ENCODE peak calls at places on chromosome 20, in six cellular contexts. M, X, D, G, R and T are unnamed samples.
A peak's percentile ranks its signal among the peaks of the same experiment; 100 is the strongest.

GRCh38 chr20:36768768-36769430 is 4.7 kb downstream of the DSN1 start:
- DNase-seq in X (no peak), G (no peak), D (no peak), R (no peak), M (no peak), T (no peak)

GRCh38 chr20:10671850-10672578 is 1.8 kb downstream of the JAG1 start:
- DNase-seq in D (peak; percentile 50), R (no peak), X (peak; percentile 56), G (peak; percentile 62), M (peak; percentile 61), T (peak; percentile 77)

GRCh38 chr20:51894201-51894600 is 91.9 kb upstream of the SALL4 start:
- DNase-seq in D (no peak), X (no peak), G (no peak), R (no peak), M (no peak), T (no peak)

GRCh38 chr20:38212806-38213606 is 47.5 kb downstream of the KIAA1755 start:
- DNase-seq in G (no peak), M (no peak), R (no peak), X (no peak), D (no peak), T (no peak)

GRCh38 chr20:57654363-57654997 is 34.3 kb upstream of the ZBP1 start:
- DNase-seq in R (no peak), M (peak; percentile 84), D (peak; percentile 79), X (peak; percentile 76), G (peak; percentile 60), T (peak; percentile 57)

GRCh38 chr20:34581341-34582189 is 23.0 kb downstream of the MAP1LC3A start:
- DNase-seq in M (no peak), D (peak; percentile 35), G (no peak), X (no peak), R (no peak), T (no peak)

GRCh38 chr20:37384683-37385174 is 38.8 kb downstream of the SRC start:
- DNase-seq in M (peak; percentile 94), X (peak; percentile 68), D (peak; percentile 82), G (peak; percentile 59), R (no peak), T (peak; percentile 61)

GRCh38 chr20:37935435-37935834 is 32.5 kb downstream of the VSTM2L start:
- DNase-seq in R (no peak), X (no peak), M (no peak), D (no peak), G (no peak), T (no peak)

GRCh38 chr20:24755411-24755922 is 193.6 kb upstream of the CST7 start:
- DNase-seq in M (no peak), G (no peak), X (peak; percentile 8), R (no peak), D (peak; percentile 40), T (no peak)

GRCh38 chr20:402898-403581 is 5.1 kb upstream of the RBCK1 start:
- DNase-seq in X (no peak), R (no peak), G (no peak), D (no peak), M (no peak), T (no peak)

GRCh38 chr20:6765469-6766058 is 1.9 kb upstream of the BMP2 start:
- DNase-seq in R (no peak), M (no peak), X (no peak), D (peak; percentile 46), G (peak; percentile 20), T (no peak)

GRCh38 chr20:51760905-51761544 is 7.2 kb downstream of the ATP9A start:
- DNase-seq in D (peak; percentile 23), M (no peak), G (no peak), R (no peak), X (peak; percentile 51), T (no peak)

GRCh38 chr20:43265449-43265848 is 75.7 kb upstream of the PTPRT start:
- DNase-seq in X (no peak), R (no peak), G (no peak), D (no peak), M (no peak), T (no peak)

GRCh38 chr20:50286609-50287008 is 96.0 kb downstream of the CEBPB start:
- DNase-seq in M (no peak), X (peak; percentile 52), D (no peak), R (no peak), G (peak; percentile 85), T (no peak)

GRCh38 chr20:17026346-17026745 is 200.5 kb upstream of the PCSK2 start:
- DNase-seq in R (no peak), G (no peak), D (no peak), M (no peak), X (no peak), T (no peak)

GRCh38 chr20:56157530-56158203 is 90.9 kb upstream of the MC3R start:
- DNase-seq in D (no peak), G (no peak), X (no peak), R (no peak), M (no peak), T (no peak)

GRCh38 chr20:56151834-56152233 is 96.7 kb upstream of the MC3R start:
- DNase-seq in X (no peak), R (no peak), M (no peak), G (no peak), D (no peak), T (no peak)

GRCh38 chr20:56158489-56158888 is 90.0 kb upstream of the MC3R start:
- DNase-seq in M (no peak), R (no peak), X (no peak), G (no peak), D (no peak), T (no peak)

GRCh38 chr20:56160956-56161355 is 87.6 kb upstream of the MC3R start:
- DNase-seq in R (no peak), D (no peak), M (no peak), X (no peak), G (no peak), T (no peak)

GRCh38 chr20:56155625-56156024 is 92.9 kb upstream of the MC3R start:
- DNase-seq in D (no peak), G (no peak), M (no peak), X (no peak), R (no peak), T (no peak)
- H3K9me3 ChIP-seq in D (no peaks in the 10 kb centered on the region), G (no peaks in the 10 kb centered on the region), M (peaks cover 66% of the 10 kb centered on the region), X (peaks cover 95% of the 10 kb centered on the region), R (no peaks in the 10 kb centered on the region), T (no peaks in the 10 kb centered on the region)

GRCh38 chr20:62995481-62995880 is 11.3 kb downstream of the BHLHE23 start:
- DNase-seq in M (no peak), X (no peak), R (no peak), G (no peak), D (no peak), T (no peak)
- H3K27me3 ChIP-seq in M (peaks cover 5% of the 10 kb centered on the region), X (peaks cover 3% of the 10 kb centered on the region), R (no peaks in the 10 kb centered on the region), G (peaks cover 93% of the 10 kb centered on the region), D (peaks cover 49% of the 10 kb centered on the region), T (peaks cover 68% of the 10 kb centered on the region)

DNA sequence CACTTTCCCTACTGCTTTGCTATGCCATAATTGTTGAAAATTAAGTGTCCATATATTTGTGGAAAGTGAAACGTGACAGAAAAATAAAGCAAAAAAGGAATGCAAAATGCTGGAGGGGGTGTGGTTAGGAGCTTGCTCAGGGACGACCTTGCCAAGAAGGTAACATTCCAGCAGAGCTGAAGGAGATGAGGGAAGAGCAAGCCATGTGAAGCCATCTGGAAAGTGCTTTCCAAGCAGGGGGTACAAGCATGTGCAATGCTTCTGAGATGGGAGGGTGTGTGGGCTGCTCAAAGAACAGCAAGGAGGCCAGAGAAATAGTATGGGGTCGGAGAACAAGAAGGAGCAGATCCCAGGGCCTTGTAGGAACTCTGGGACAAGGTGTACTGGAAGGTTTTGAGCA is 161.7 kb downstream of the ISM1 start:
- DNase-seq in D (no peak), X (no peak), R (no peak), G (no peak), M (no peak), T (no peak)
- H3K9me3 ChIP-seq in D (peaks cover 3% of the 10 kb centered on the region), X (no peaks in the 10 kb centered on the region), R (peaks cover 35% of the 10 kb centered on the region), G (no peaks in the 10 kb centered on the region), M (peaks cover 4% of the 10 kb centered on the region), T (peaks cover 10% of the 10 kb centered on the region)

DNA sequence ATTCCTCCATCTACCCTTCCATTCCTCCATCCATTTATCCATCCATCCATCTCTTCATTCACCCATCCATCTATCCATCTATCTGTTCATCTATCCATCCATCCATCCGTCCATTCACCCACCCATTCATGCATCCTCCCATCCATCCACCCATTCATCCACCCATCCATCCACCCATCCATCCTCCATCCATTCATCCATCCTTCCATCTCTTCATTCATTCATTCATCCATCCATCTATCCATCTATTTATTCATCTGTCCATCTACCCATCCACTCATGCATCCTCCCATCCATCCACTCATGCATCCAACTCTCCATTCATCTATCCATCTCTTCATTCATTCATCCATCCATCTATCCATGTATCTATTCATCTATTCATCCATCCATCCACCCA is 380.9 kb downstream of the CDH4 start:
- DNase-seq in M (no peak), X (no peak), G (no peak), R (no peak), D (no peak), T (no peak)
- H3K27me3 ChIP-seq in M (peaks cover 2% of the 10 kb centered on the region), X (peaks cover 4% of the 10 kb centered on the region), G (no peaks in the 10 kb centered on the region), R (no peaks in the 10 kb centered on the region), D (no peaks in the 10 kb centered on the region), T (peaks cover 56% of the 10 kb centered on the region)

DNA sequence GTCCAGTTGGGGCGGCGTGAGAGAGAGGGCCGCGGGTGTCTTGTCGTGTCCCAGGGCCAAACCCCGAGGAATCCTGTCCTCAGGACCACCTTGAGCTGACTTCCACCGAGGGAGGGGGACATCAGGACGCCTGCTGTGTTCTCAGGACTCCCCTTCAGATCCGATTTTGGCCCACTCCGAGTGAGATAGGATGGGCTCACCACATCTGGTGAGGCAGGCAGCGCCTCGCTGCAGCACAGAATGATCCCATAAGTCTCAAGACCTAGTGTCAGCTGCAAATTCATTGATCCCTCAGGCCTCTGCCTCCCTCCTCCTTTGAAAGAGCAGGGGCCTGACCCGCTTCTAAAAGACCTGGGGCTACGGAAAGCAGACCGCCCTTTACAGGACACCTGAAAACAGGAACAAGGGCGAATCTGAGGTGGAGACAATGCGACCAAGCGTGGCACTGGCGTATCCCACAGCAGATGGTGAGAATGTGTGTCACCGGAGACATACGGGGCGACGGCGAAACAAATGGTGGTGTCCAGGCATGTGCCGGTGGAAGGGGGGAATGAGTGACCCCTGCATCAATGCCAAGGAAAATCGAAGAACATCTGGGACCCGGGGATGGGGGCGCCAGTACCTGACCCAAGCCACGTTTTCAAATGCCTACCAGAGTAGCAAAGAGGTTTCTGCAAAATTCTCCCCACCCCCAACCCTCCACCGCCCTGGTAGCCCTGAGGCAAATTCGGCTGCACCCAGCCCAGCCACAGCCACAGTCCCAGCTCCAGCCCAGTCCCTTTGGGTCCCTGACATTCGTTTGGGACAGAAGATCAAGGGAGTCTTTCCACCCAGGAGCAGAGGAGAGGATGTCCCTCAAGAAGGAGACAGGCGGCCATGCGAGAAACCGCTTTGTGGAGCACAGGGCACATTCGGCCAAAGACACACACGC is 162.1 kb upstream of the ZNF337 start:
- DNase-seq in D (no peak), G (no peak), R (no peak), X (no peak), M (no peak), T (no peak)
- H3K9me3 ChIP-seq in D (no peaks in the 10 kb centered on the region), G (no peaks in the 10 kb centered on the region), R (no peaks in the 10 kb centered on the region), X (no peaks in the 10 kb centered on the region), M (peaks cover 2% of the 10 kb centered on the region), T (no peaks in the 10 kb centered on the region)

GRCh38 chr20:61753987-61754956 is 311.4 kb downstream of the TAF4 start:
- DNase-seq in X (no peak), G (no peak), M (no peak), D (no peak), R (no peak), T (peak; percentile 30)

GRCh38 chr20:61753196-61753942 is 312.3 kb downstream of the TAF4 start:
- DNase-seq in R (no peak), D (no peak), G (no peak), X (no peak), M (no peak), T (no peak)

GRCh38 chr20:61756446-61756845 is 309.2 kb downstream of the TAF4 start:
- DNase-seq in R (no peak), G (no peak), X (no peak), D (no peak), M (no peak), T (peak; percentile 36)

GRCh38 chr20:61755971-61756421 is 309.7 kb downstream of the TAF4 start:
- DNase-seq in D (no peak), G (no peak), R (no peak), M (no peak), X (no peak), T (peak; percentile 47)

GRCh38 chr20:61754976-61755778 is 310.5 kb downstream of the TAF4 start:
- DNase-seq in D (no peak), X (no peak), M (no peak), G (no peak), R (no peak), T (peak; percentile 22)
- H3K27me3 ChIP-seq in D (no peaks in the 10 kb centered on the region), X (no peaks in the 10 kb centered on the region), M (no peaks in the 10 kb centered on the region), G (no peaks in the 10 kb centered on the region), R (no peaks in the 10 kb centered on the region), T (no peaks in the 10 kb centered on the region)